ENCODE peak calls at places on chromosome 18, in six cellular contexts. G, D, U, X, W and C are unnamed samples.

GRCh38 chr18:10744653-10745052 is 218.8 kb downstream of the NAPG start:
- DNase-seq in W (no peak), D (no peak), G (no peak), X (no peak), U (no peak), C (no peak)

GRCh38 chr18:9902832-9903231 is 11.0 kb upstream of the VAPA start:
- DNase-seq in W (no peak), G (no peak), U (no peak), X (no peak), D (no peak), C (no peak)

GRCh38 chr18:2851771-2852170 is 5.0 kb downstream of the EMILIN2 start:
- DNase-seq in X (no peak), U (no peak), G (no peak), D (peak; percentile 1), W (no peak), C (no peak)

GRCh38 chr18:62494764-62495163 is 28.1 kb upstream of the ZCCHC2 start:
- DNase-seq in X (no peak), U (no peak), D (no peak), W (no peak), G (no peak), C (no peak)

GRCh38 chr18:48442761-48443160 is 33.6 kb upstream of the ZBTB7C start:
- DNase-seq in W (no peak), U (no peak), D (no peak), X (no peak), G (no peak), C (no peak)

GRCh38 chr18:58362027-58362575 is 266.8 kb downstream of the ALPK2 start:
- DNase-seq in X (no peak), U (peak; percentile 89), D (no peak), W (no peak), G (no peak), C (no peak)

GRCh38 chr18:79640064-79640672 is 39.4 kb upstream of the CTDP1 start:
- DNase-seq in D (peak; percentile 31), G (no peak), X (no peak), U (no peak), W (no peak), C (no peak)

GRCh38 chr18:39841133-39842041 is 2113.6 kb upstream of the PIK3C3 start:
- DNase-seq in W (peak; percentile 41), U (peak; percentile 8), G (no peak), D (no peak), X (peak; percentile 11), C (peak; percentile 74)

GRCh38 chr18:75931079-75931478 is 503.6 kb upstream of the SMIM21 start:
- DNase-seq in X (no peak), W (no peak), U (no peak), D (no peak), G (no peak), C (no peak)

GRCh38 chr18:65425366-65425765 is 325.4 kb upstream of the CDH7 start:
- DNase-seq in D (no peak), X (no peak), W (no peak), U (no peak), G (no peak), C (no peak)

GRCh38 chr18:13401404-13401803 is 182.8 kb downstream of the LDLRAD4 start:
- DNase-seq in X (no peak), G (no peak), D (peak; percentile 41), W (no peak), U (no peak), C (no peak)

GRCh38 chr18:31407649-31408048 is 31.1 kb downstream of the DSG4 start:
- DNase-seq in W (no peak), U (no peak), X (no peak), D (no peak), G (no peak), C (no peak)

GRCh38 chr18:79877163-79878091 is 74.0 kb downstream of the SLC66A2 start:
- DNase-seq in D (peak; percentile 64), G (no peak), U (no peak), X (no peak), W (no peak), C (no peak)

GRCh38 chr18:51614967-51615571 is 417.6 kb upstream of the MEX3C start:
- DNase-seq in W (peak; percentile 83), D (no peak), G (no peak), U (no peak), X (no peak), C (no peak)

GRCh38 chr18:13280066-13280795 is 61.7 kb downstream of the LDLRAD4 start:
- DNase-seq in U (no peak), W (no peak), D (no peak), X (no peak), G (no peak), C (peak; percentile 21)

GRCh38 chr18:57141208-57142129 is 5.4 kb upstream of the BOD1L2 start:
- DNase-seq in D (no peak), G (no peak), W (peak; percentile 84), X (peak; percentile 81), U (no peak), C (peak; percentile 86)

GRCh38 chr18:77346446-77346845 is 96.8 kb downstream of the GALR1 start:
- DNase-seq in X (no peak), D (no peak), W (no peak), U (no peak), G (no peak), C (no peak)

GRCh38 chr18:78974115-78974740 is 5.4 kb upstream of the SALL3 start:
- DNase-seq in W (no peak), U (no peak), X (no peak), D (no peak), G (peak; percentile 13), C (no peak)

GRCh38 chr18:61972389-61973264 is 79.8 kb upstream of the RNF152 start:
- DNase-seq in U (no peak), D (no peak), G (no peak), X (no peak), W (no peak), C (no peak)

GRCh38 chr18:22613058-22613690 is 195.5 kb upstream of the CTAGE1 start:
- DNase-seq in G (no peak), D (no peak), W (no peak), U (no peak), X (no peak), C (peak; percentile 37)

GRCh38 chr18:75252136-75252535 is 41.5 kb downstream of the TSHZ1 start:
- DNase-seq in G (no peak), U (no peak), D (no peak), X (no peak), W (no peak), C (no peak)

GRCh38 chr18:79458131-79458838 is 62.6 kb downstream of the NFATC1 start:
- DNase-seq in U (peak; percentile 32), G (no peak), D (no peak), X (peak; percentile 54), W (peak; percentile 41), C (peak; percentile 69)

GRCh38 chr18:56702946-56703345 is 51.8 kb downstream of the WDR7 start:
- DNase-seq in D (no peak), G (peak; percentile 23), U (no peak), W (no peak), X (no peak), C (peak; percentile 63)

GRCh38 chr18:23918395-23919032 is 96.0 kb upstream of the TTC39C start:
- DNase-seq in U (no peak), G (peak; percentile 61), W (no peak), D (peak; percentile 86), X (peak; percentile 35), C (peak; percentile 71)

GRCh38 chr18:34802938-34803337 is 92.8 kb downstream of the DTNA start:
- DNase-seq in U (no peak), D (no peak), G (no peak), W (no peak), X (no peak), C (no peak)

GRCh38 chr18:66632771-66633170 is 28.9 kb upstream of the CDH19 start:
- DNase-seq in W (no peak), D (no peak), X (no peak), G (no peak), U (no peak), C (no peak)

GRCh38 chr18:60070631-60071030 is 170.8 kb downstream of the PMAIP1 start:
- DNase-seq in G (no peak), U (no peak), W (no peak), D (no peak), X (no peak), C (no peak)

GRCh38 chr18:60075477-60075876 is 175.7 kb downstream of the PMAIP1 start:
- DNase-seq in X (no peak), W (no peak), D (no peak), G (no peak), U (no peak), C (no peak)
- TF ChIP-seq CTCF in X (no peak), W (no peak), D (no peak), G (no peak), U (no peak), C (no peak)

DNA sequence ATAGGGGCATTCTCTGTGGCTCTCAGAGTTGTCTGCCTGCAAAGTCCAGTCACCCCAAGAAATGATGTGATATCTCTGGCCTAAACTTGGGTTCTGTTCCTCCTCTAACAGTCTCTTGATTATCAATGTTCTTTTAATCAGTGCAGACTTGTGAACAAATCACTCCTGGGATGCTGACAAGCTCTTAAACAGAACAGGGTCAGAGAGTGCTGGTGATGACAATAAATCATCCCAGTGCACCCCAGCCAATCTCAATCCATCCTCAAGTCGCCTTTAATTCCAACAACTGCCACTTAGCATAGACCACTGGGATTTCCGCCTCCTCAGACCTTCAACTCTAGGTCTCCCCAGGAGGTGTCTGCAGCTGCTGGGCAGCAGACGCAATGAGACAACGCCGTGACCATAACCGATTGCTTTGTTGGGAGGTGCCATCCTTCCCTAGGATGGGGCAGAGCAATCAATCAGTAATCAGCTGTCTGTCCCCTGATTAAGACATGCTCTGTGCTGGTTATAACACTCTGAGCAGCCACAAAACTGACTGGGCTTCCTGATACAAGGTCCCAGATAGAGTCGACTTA is 184.2 kb upstream of the ACAA2 start:
- DNase-seq in W (no peak), X (no peak), D (no peak), G (no peak), U (no peak), C (no peak)
- TF ChIP-seq CTCF in W (no peak), X (no peak), D (no peak), G (no peak), U (no peak), C (no peak)

GRCh38 chr18:7950380-7951143 is 383.4 kb downstream of the PTPRM start:
- DNase-seq in G (no peak), D (no peak), U (no peak), W (peak; percentile 88), X (no peak), C (peak; percentile 68)
- TF ChIP-seq CTCF in G (no peak), D (no peak), U (no peak), W (peak; percentile 41), X (no peak), C (no peak)

GRCh38 chr18:47397671-47398319 is 146.3 kb upstream of the SKOR2 start:
- DNase-seq in U (no peak), G (peak; percentile 51), X (no peak), W (no peak), D (no peak), C (no peak)
- TF ChIP-seq CTCF in U (peak; percentile 12), G (peak; percentile 31), X (no peak), W (peak; percentile 50), D (no peak), C (no peak)

GRCh38 chr18:45547910-45548309 is 67.4 kb upstream of the SLC14A2 start:
- DNase-seq in W (no peak), D (no peak), U (no peak), X (no peak), G (no peak), C (no peak)
- TF ChIP-seq CTCF in W (no peak), D (no peak), U (no peak), X (no peak), G (no peak), C (no peak)

GRCh38 chr18:70998490-70998889 is 709.6 kb downstream of the SOCS6 start:
- DNase-seq in G (no peak), D (no peak), X (no peak), U (no peak), W (no peak), C (no peak)
- TF ChIP-seq CTCF in G (no peak), D (no peak), X (no peak), U (no peak), W (peak; percentile 26), C (no peak)